ENCODE peak calls at places on chromosomes 1 and 21, in seven cellular contexts. P is nephron progenitor cell, R is M059J, Z is occipital lobe, L is G401, D is HFFc6, B is IMR-90. F is an unnamed sample.

GRCh38 chr1:202086579-202087350 is 36.0 kb upstream of the GPR37L1 start:
- DNase-seq in R (no peak), D (no peak), Z (no peak), B (no peak), P (no peak), L (no peak), F (peak)

GRCh38 chr1:36589006-36589405 is 106.3 kb upstream of the CSF3R start:
- DNase-seq in Z (no peak), D (no peak), B (no peak), P (peak), L (no peak), R (no peak), F (no peak)

GRCh38 chr21:17660862-17661261 is 48.2 kb upstream of the BTG3 start:
- DNase-seq in Z (peak), L (no peak), R (no peak), D (no peak), P (no peak), B (no peak), F (no peak)

GRCh38 chr1:33532250-33532649 is 59.8 kb downstream of the ZSCAN20 start:
- DNase-seq in P (no peak), Z (no peak), D (no peak), R (no peak), L (no peak), B (no peak), F (no peak)

GRCh38 chr1:54581621-54582035 is 33.6 kb downstream of the ACOT11 start:
- DNase-seq in Z (peak), R (peak), B (peak), D (peak), P (no peak), L (peak), F (peak)

GRCh38 chr1:198680174-198680871 is 41.5 kb downstream of the PTPRC start:
- DNase-seq in D (no peak), B (no peak), L (no peak), Z (no peak), R (no peak), P (no peak), F (no peak)

GRCh38 chr1:54774820-54775498 is 10.6 kb upstream of the PARS2 start:
- DNase-seq in Z (no peak), D (no peak), B (peak), L (peak), R (peak), P (peak), F (peak)

GRCh38 chr1:223123238-223123976 is 19.6 kb downstream of the TLR5 start:
- DNase-seq in D (peak), L (peak), B (peak), P (peak), R (peak), Z (peak), F (peak)

GRCh38 chr1:58874757-58875755 is 91.2 kb upstream of the JUN start:
- DNase-seq in Z (peak), R (peak), B (peak), L (peak), P (no peak), D (peak), F (no peak)

GRCh38 chr1:204506091-204506968 is 9.9 kb upstream of the MDM4 start:
- DNase-seq in P (peak), D (peak), B (peak), L (peak), Z (peak), R (peak), F (peak)

GRCh38 chr1:74065081-74065480 is 132.9 kb downstream of the LRRIQ3 start:
- DNase-seq in P (no peak), L (no peak), Z (no peak), D (no peak), B (no peak), R (no peak), F (no peak)

GRCh38 chr21:41611441-41611840 is 103.5 kb upstream of the TMPRSS2 start:
- DNase-seq in P (no peak), D (no peak), Z (no peak), B (no peak), R (no peak), L (no peak), F (no peak)

GRCh38 chr1:90718411-90719320 is 1.6 kb upstream of the BARHL2 start:
- DNase-seq in R (peak), L (peak), P (peak), B (no peak), Z (no peak), D (no peak), F (no peak)

GRCh38 chr1:226312065-226312464 is 3.1 kb upstream of the LIN9 start:
- DNase-seq in B (no peak), P (no peak), Z (no peak), L (no peak), D (no peak), R (no peak), F (no peak)

GRCh38 chr1:111570781-111571181 is 48.8 kb upstream of the RAP1A start:
- DNase-seq in B (peak), R (peak), L (peak), Z (no peak), P (peak), D (peak), F (peak)

GRCh38 chr1:181033799-181034391 is at the start of gene MR1:
- DNase-seq in D (peak), Z (no peak), B (peak), P (no peak), L (peak), R (peak), F (peak)

GRCh38 chr1:39647247-39647646 is 7.8 kb upstream of the HEYL start:
- DNase-seq in R (no peak), L (no peak), P (no peak), Z (no peak), B (no peak), D (no peak), F (no peak)

GRCh38 chr1:25821630-25822091 is 1.9 kb downstream of the MTFR1L start:
- DNase-seq in D (peak), L (no peak), Z (no peak), B (peak), P (no peak), R (peak), F (peak)

GRCh38 chr1:200373811-200374231 is 36.0 kb downstream of the ZNF281 start:
- DNase-seq in Z (no peak), P (no peak), L (no peak), D (no peak), R (no peak), B (no peak), F (no peak)

GRCh38 chr1:185864331-185864730 is 130.1 kb downstream of the HMCN1 start:
- DNase-seq in D (no peak), B (no peak), Z (no peak), L (no peak), R (no peak), P (no peak), F (no peak)

GRCh38 chr1:165841582-165842362 is 14.4 kb downstream of the UCK2 start:
- DNase-seq in R (peak), B (peak), Z (no peak), L (no peak), P (no peak), D (peak), F (peak)

GRCh38 chr1:156062189-156062588 is 1.2 kb downstream of the RAB25 start:
- DNase-seq in D (peak), L (no peak), B (peak), P (no peak), Z (no peak), R (no peak), F (no peak)